ENCODE peak calls at places on chromosome 4, in nine cellular contexts. V is CD8-positive, alpha-beta memory T cell; L is activated CD4-positive, alpha-beta T cell treated with anti-CD3 and anti-CD28 coated beads for 24 hours; Z is stimulated activated CD4-positive, alpha-beta T cell treated with anti-CD3 and anti-CD28 coated beads, Interleukin-4, amount 100 ng/mL, for 4 hours; W is activated T-helper 1 cell treated with anti-CD3 and anti-CD28 coated beads, Interleukin-12 subunit alpha, Interleukin-12 subunit beta, Interleukin-2, Interleukin-4 antibody, amounts not matched to agents 30 ng/mL and 10 ng/mL and 1 ng/mL, durations not matched to agents 14 hours and 24 hours and 36 hours; D is SK-N-SH; X is choroid plexus epithelial cell; T is fibroblast of mammary gland; J is stromal cell of bone marrow. Y is an unnamed sample.

GRCh38 chr4:72966652-72967051 is 102.9 kb downstream of the COX18 start:
- DNase-seq in X (no peak), T (no peak), L (no peak), J (no peak), D (no peak), W (no peak), V (no peak), Z (no peak), Y (no peak)

GRCh38 chr4:26787461-26788340 is 72.9 kb upstream of the STIM2 start:
- DNase-seq in W (no peak), V (peak; percentile 4), T (peak; percentile 84), D (no peak), L (peak; percentile 16), Z (peak; percentile 27), J (peak; percentile 36), X (peak; percentile 66), Y (peak; percentile 76)

GRCh38 chr4:89482926-89483595 is 175.5 kb upstream of the GPRIN3 start:
- DNase-seq in T (peak; percentile 62), X (no peak), J (no peak), D (no peak), Z (no peak), L (no peak), W (no peak), V (no peak), Y (no peak)

GRCh38 chr4:6912412-6912811 is 2.8 kb downstream of the TBC1D14 start:
- DNase-seq in Z (no peak), T (no peak), W (no peak), V (no peak), L (no peak), D (no peak), X (no peak), J (no peak), Y (no peak)

GRCh38 chr4:173018446-173018845 is 150.2 kb upstream of the GALNT7 start:
- DNase-seq in X (no peak), J (no peak), T (no peak), W (no peak), Z (no peak), V (no peak), D (no peak), L (no peak), Y (no peak)

GRCh38 chr4:169203891-169204290 is 66.9 kb downstream of the SH3RF1 start:
- DNase-seq in V (no peak), W (no peak), J (no peak), X (no peak), Z (no peak), T (no peak), D (no peak), L (no peak), Y (no peak)

GRCh38 chr4:132097046-132097445 is 1052.0 kb upstream of the PCDH10 start:
- DNase-seq in D (no peak), V (no peak), L (no peak), X (no peak), J (no peak), Z (no peak), W (no peak), T (no peak), Y (no peak)

GRCh38 chr4:2259541-2260267 is 2.2 kb downstream of the MXD4 start:
- DNase-seq in V (no peak), D (no peak), J (no peak), X (no peak), W (no peak), Z (peak; percentile 0), T (no peak), L (no peak), Y (peak; percentile 14)

GRCh38 chr4:148261861-148262260 is 180.4 kb downstream of the NR3C2 start:
- DNase-seq in J (no peak), T (no peak), W (no peak), L (no peak), D (no peak), Z (no peak), V (no peak), X (no peak), Y (no peak)

GRCh38 chr4:166198516-166198915 is 325.5 kb downstream of the TLL1 start:
- DNase-seq in T (no peak), V (no peak), J (no peak), X (no peak), L (no peak), Z (no peak), W (no peak), D (no peak), Y (no peak)

GRCh38 chr4:84418032-84418709 is 80.9 kb downstream of the NKX6-1 start:
- DNase-seq in X (no peak), T (no peak), Z (no peak), L (no peak), V (no peak), J (no peak), D (no peak), W (no peak), Y (no peak)

GRCh38 chr4:92646826-92647225 is 343.1 kb downstream of the GRID2 start:
- DNase-seq in L (no peak), D (no peak), V (no peak), X (no peak), T (no peak), W (no peak), Z (no peak), J (no peak), Y (no peak)

GRCh38 chr4:123505077-123505456 is 108.5 kb downstream of the SPRY1 start:
- DNase-seq in V (no peak), Z (no peak), T (peak; percentile 34), X (peak; percentile 66), J (no peak), D (no peak), L (no peak), W (no peak), Y (no peak)

GRCh38 chr4:140711910-140712309 is 44.3 kb downstream of the TBC1D9 start:
- DNase-seq in J (no peak), T (no peak), W (no peak), L (no peak), V (no peak), X (peak; percentile 39), D (no peak), Z (no peak), Y (no peak)

GRCh38 chr4:84866295-84866694 is 100.2 kb downstream of the WDFY3 start:
- DNase-seq in W (no peak), Z (no peak), T (no peak), J (no peak), D (no peak), X (no peak), V (no peak), L (no peak), Y (no peak)

GRCh38 chr4:76691767-76692689 is 205.9 kb downstream of the SOWAHB start:
- DNase-seq in L (no peak), J (no peak), W (no peak), X (peak; percentile 64), D (no peak), V (no peak), Z (no peak), T (no peak), Y (no peak)

GRCh38 chr4:154982187-154983047 is 201.3 kb downstream of the RBM46 start:
- DNase-seq in V (no peak), W (peak; percentile 2), J (peak; percentile 36), L (peak; percentile 22), Z (peak; percentile 2), D (peak; percentile 58), T (peak; percentile 80), X (peak; percentile 70), Y (peak; percentile 67)

GRCh38 chr4:82786004-82786400 is 12.6 kb downstream of the SCD5 start:
- DNase-seq in D (no peak), W (no peak), X (no peak), Z (no peak), L (no peak), T (peak; percentile 19), V (no peak), J (no peak), Y (no peak)

GRCh38 chr4:27082786-27083185 is 222.1 kb downstream of the STIM2 start:
- DNase-seq in W (no peak), D (no peak), L (no peak), X (no peak), T (no peak), J (no peak), Z (no peak), V (no peak), Y (no peak)

GRCh38 chr4:98586231-98586630 is 72.2 kb downstream of the TSPAN5 start:
- DNase-seq in T (no peak), J (no peak), D (no peak), L (no peak), W (no peak), Z (no peak), V (no peak), X (no peak), Y (no peak)

GRCh38 chr4:42396361-42397255 is 680 bp upstream of the SHISA3 start:
- DNase-seq in T (no peak), D (no peak), V (no peak), X (no peak), W (no peak), L (no peak), J (no peak), Z (no peak), Y (no peak)

GRCh38 chr4:7963691-7964090 is 24.0 kb upstream of the AFAP1 start:
- DNase-seq in V (no peak), X (no peak), W (no peak), D (no peak), J (no peak), T (no peak), Z (no peak), L (no peak), Y (no peak)

GRCh38 chr4:7665321-7665720 is 230.6 kb upstream of the PSAPL1 start:
- DNase-seq in X (no peak), D (no peak), T (no peak), V (no peak), J (no peak), W (no peak), Z (no peak), L (no peak), Y (no peak)

GRCh38 chr4:184464759-184465454 is 9.4 kb downstream of the IRF2 start:
- DNase-seq in V (no peak), L (no peak), T (no peak), W (no peak), D (no peak), X (no peak), Z (no peak), J (no peak), Y (no peak)

GRCh38 chr4:4637710-4638109 is 95.9 kb upstream of the STX18 start:
- DNase-seq in Z (no peak), V (no peak), L (no peak), W (no peak), T (no peak), J (no peak), D (no peak), X (no peak), Y (no peak)

GRCh38 chr4:183100827-183101226 is 1.8 kb downstream of the WWC2 start:
- DNase-seq in J (no peak), X (no peak), T (no peak), W (no peak), D (no peak), L (no peak), Z (no peak), V (no peak), Y (no peak)

GRCh38 chr4:90689739-90690138 is 562.5 kb downstream of the CCSER1 start:
- DNase-seq in D (no peak), J (no peak), Z (no peak), V (no peak), W (no peak), L (no peak), X (no peak), T (no peak), Y (no peak)

GRCh38 chr4:128688846-128689467 is 120.5 kb upstream of the JADE1 start:
- DNase-seq in T (no peak), Z (no peak), V (no peak), W (no peak), J (no peak), D (no peak), L (no peak), X (no peak), Y (no peak)

GRCh38 chr4:65416875-65417274 is 253.4 kb downstream of the EPHA5 start:
- DNase-seq in X (peak; percentile 13), J (no peak), W (no peak), V (no peak), L (no peak), D (no peak), T (no peak), Z (no peak), Y (peak; percentile 97)

GRCh38 chr4:152308925-152309324 is 227.0 kb downstream of the FBXW7 start:
- DNase-seq in V (no peak), X (no peak), J (no peak), L (no peak), W (no peak), T (no peak), D (peak; percentile 21), Z (no peak), Y (no peak)

GRCh38 chr4:121594796-121595526 is 101.8 kb downstream of the ANXA5 start:
- DNase-seq in J (peak; percentile 64), L (no peak), Z (no peak), V (no peak), T (peak; percentile 81), W (no peak), X (peak; percentile 13), D (no peak), Y (no peak)